ENCODE peak calls at places on chromosomes 3 and 15, in five cellular contexts. B, O, K, G and R are unnamed samples.

GRCh38 chr3:77227567-77227966 is 187.7 kb downstream of the ROBO2 start:
- DNase-seq in B (no peak), O (no peak), K (no peak), G (no peak), R (no peak)

GRCh38 chr15:27769652-27770051 is 329.5 kb downstream of the OCA2 start:
- DNase-seq in B (no peak), O (no peak), K (no peak), G (no peak), R (no peak)

GRCh38 chr3:59469948-59470723 is 420.3 kb upstream of the CFAP20DC start:
- DNase-seq in B (no peak), O (no peak), K (no peak), G (no peak), R (no peak)

GRCh38 chr15:100686725-100687488 is 84.5 kb downstream of the ASB7 start:
- DNase-seq in B (no peak), O (no peak), K (no peak), G (no peak), R (no peak)

GRCh38 chr3:81758275-81758674 is 3.2 kb downstream of the GBE1 start:
- DNase-seq in B (no peak), O (no peak), K (no peak), G (no peak), R (no peak)

GRCh38 chr3:143716731-143717130 is 131.5 kb downstream of the SLC9A9 start:
- DNase-seq in B (no peak), O (no peak), K (no peak), G (no peak), R (no peak)

GRCh38 chr3:156148345-156148945 is 28.1 kb downstream of the KCNAB1 start:
- DNase-seq in B (no peak), O (no peak), K (no peak), G (no peak), R (no peak)

GRCh38 chr3:149406244-149406752 is 28.8 kb upstream of the TM4SF1 start:
- DNase-seq in B (no peak), O (no peak), K (no peak), G (no peak), R (no peak)

GRCh38 chr15:75840659-75841058 is 2.6 kb upstream of the UBE2Q2 start:
- DNase-seq in B (no peak), O (no peak), K (no peak), G (no peak), R (no peak)

GRCh38 chr3:153448146-153448870 is 286.3 kb downstream of the RAP2B start:
- DNase-seq in B (no peak), O (no peak), K (no peak), G (no peak), R (no peak)

GRCh38 chr3:185724761-185725160 is 100.1 kb downstream of the IGF2BP2 start:
- DNase-seq in B (no peak), O (no peak), K (peak), G (no peak), R (no peak)

GRCh38 chr3:30659270-30660127 is 53.1 kb downstream of the TGFBR2 start:
- DNase-seq in B (no peak), O (peak), K (peak), G (no peak), R (no peak)

GRCh38 chr3:14760185-14760584 is 58.6 kb upstream of the FGD5 start:
- DNase-seq in B (no peak), O (no peak), K (no peak), G (no peak), R (no peak)